ENCODE peak calls at places on chromosomes 11 and 22, in seven cellular contexts. One of them, this sample, is unnamed.
A peak's percentile ranks its signal among the peaks of the same experiment; 100 is the strongest.

GRCh38 chr22:49080631-49081030 is 747.0 kb downstream of the BRD1 start:
- DNase-seq in HepG2: no peak
- DNase-seq in SK-N-SH: no peak
- DNase-seq in H1: no peak
- DNase-seq in K562: no peak
- DNase-seq in GM12878: no peak
- DNase-seq in HCT116: no peak
- DNase-seq in this sample: no peak

GRCh38 chr11:77086521-77087472 is 15.8 kb upstream of the OMP start:
- DNase-seq in HepG2: peak; percentile 39
- DNase-seq in HCT116: no peak
- DNase-seq in GM12878: no peak
- DNase-seq in K562: no peak
- DNase-seq in SK-N-SH: no peak
- DNase-seq in H1: no peak
- DNase-seq in this sample: no peak

GRCh38 chr11:71544525-71545214 is 3.5 kb upstream of the KRTAP5-9 start:
- DNase-seq in K562: no peak
- DNase-seq in HepG2: peak; percentile 23
- DNase-seq in H1: no peak
- DNase-seq in HCT116: no peak
- DNase-seq in SK-N-SH: no peak
- DNase-seq in GM12878: no peak
- DNase-seq in this sample: no peak

GRCh38 chr11:20010106-20010860 is 150.0 kb downstream of the DBX1 start:
- DNase-seq in SK-N-SH: no peak
- DNase-seq in K562: no peak
- DNase-seq in GM12878: no peak
- DNase-seq in HCT116: no peak
- DNase-seq in H1: no peak
- DNase-seq in HepG2: no peak
- DNase-seq in this sample: no peak

GRCh38 chr22:40421941-40422340 is 51.5 kb downstream of the SGSM3 start:
- DNase-seq in K562: no peak
- DNase-seq in HepG2: no peak
- DNase-seq in GM12878: no peak
- DNase-seq in SK-N-SH: no peak
- DNase-seq in HCT116: no peak
- DNase-seq in H1: no peak
- DNase-seq in this sample: no peak

GRCh38 chr11:113505541-113506375 is 30.6 kb upstream of the DRD2 start:
- DNase-seq in GM12878: no peak
- DNase-seq in SK-N-SH: peak; percentile 33
- DNase-seq in H1: no peak
- DNase-seq in HepG2: peak; percentile 55
- DNase-seq in K562: no peak
- DNase-seq in HCT116: peak; percentile 22
- DNase-seq in this sample: peak; percentile 23

GRCh38 chr11:34790620-34791019 is 125.6 kb downstream of the APIP start:
- DNase-seq in SK-N-SH: no peak
- DNase-seq in K562: no peak
- DNase-seq in H1: no peak
- DNase-seq in HepG2: no peak
- DNase-seq in HCT116: no peak
- DNase-seq in GM12878: no peak
- DNase-seq in this sample: no peak

GRCh38 chr11:70503878-70504240 is 105.5 kb downstream of the CTTN start:
- DNase-seq in K562: no peak
- DNase-seq in GM12878: no peak
- DNase-seq in H1: no peak
- DNase-seq in HepG2: no peak
- DNase-seq in SK-N-SH: peak; percentile 63
- DNase-seq in HCT116: no peak
- DNase-seq in this sample: peak; percentile 59

GRCh38 chr11:28072321-28072720 is 35.6 kb downstream of the KIF18A start:
- DNase-seq in GM12878: no peak
- DNase-seq in HepG2: no peak
- DNase-seq in SK-N-SH: no peak
- DNase-seq in H1: no peak
- DNase-seq in K562: no peak
- DNase-seq in HCT116: no peak
- DNase-seq in this sample: no peak

GRCh38 chr11:43942651-43943356 is 367 bp downstream of the C11orf96 start:
- DNase-seq in SK-N-SH: peak; percentile 61
- DNase-seq in K562: peak; percentile 44
- DNase-seq in GM12878: no peak
- DNase-seq in HepG2: no peak
- DNase-seq in HCT116: no peak
- DNase-seq in H1: peak; percentile 71
- DNase-seq in this sample: peak; percentile 40

GRCh38 chr11:64118871-64119495 is 46.9 kb downstream of the MACROD1 start:
- DNase-seq in GM12878: no peak
- DNase-seq in HCT116: no peak
- DNase-seq in SK-N-SH: no peak
- DNase-seq in HepG2: no peak
- DNase-seq in K562: no peak
- DNase-seq in H1: no peak
- DNase-seq in this sample: no peak

GRCh38 chr11:70473186-70473872 is 75.0 kb downstream of the CTTN start:
- DNase-seq in HCT116: no peak
- DNase-seq in SK-N-SH: no peak
- DNase-seq in HepG2: no peak
- DNase-seq in K562: no peak
- DNase-seq in H1: no peak
- DNase-seq in GM12878: no peak
- DNase-seq in this sample: no peak

GRCh38 chr22:21591695-21592094 is 24.2 kb downstream of the UBE2L3 start:
- DNase-seq in HepG2: no peak
- DNase-seq in K562: no peak
- DNase-seq in SK-N-SH: no peak
- DNase-seq in HCT116: no peak
- DNase-seq in GM12878: no peak
- DNase-seq in H1: no peak
- DNase-seq in this sample: no peak

GRCh38 chr11:119759324-119759723 is 30.3 kb upstream of the NECTIN1 start:
- DNase-seq in K562: peak; percentile 72
- DNase-seq in HepG2: no peak
- DNase-seq in HCT116: peak; percentile 24
- DNase-seq in GM12878: no peak
- DNase-seq in SK-N-SH: no peak
- DNase-seq in H1: no peak
- DNase-seq in this sample: no peak

GRCh38 chr11:66745356-66746235 is 16.6 kb upstream of the SPTBN2 start:
- DNase-seq in K562: peak; percentile 45
- DNase-seq in HepG2: no peak
- DNase-seq in HCT116: no peak
- DNase-seq in SK-N-SH: no peak
- DNase-seq in GM12878: no peak
- DNase-seq in H1: peak; percentile 56
- DNase-seq in this sample: peak; percentile 90

GRCh38 chr11:14388352-14388751 is 29.4 kb upstream of the RRAS2 start:
- DNase-seq in GM12878: no peak
- DNase-seq in HepG2: no peak
- DNase-seq in K562: no peak
- DNase-seq in HCT116: no peak
- DNase-seq in H1: no peak
- DNase-seq in SK-N-SH: no peak
- DNase-seq in this sample: no peak

GRCh38 chr11:19715373-19715772 is 2.7 kb downstream of the NAV2 start:
- DNase-seq in HCT116: no peak
- DNase-seq in H1: no peak
- DNase-seq in HepG2: no peak
- DNase-seq in SK-N-SH: no peak
- DNase-seq in GM12878: no peak
- DNase-seq in K562: no peak
- DNase-seq in this sample: no peak

GRCh38 chr11:7596975-7597391 is 76.3 kb downstream of the CYB5R2 start:
- DNase-seq in HepG2: no peak
- DNase-seq in H1: no peak
- DNase-seq in GM12878: no peak
- DNase-seq in K562: no peak
- DNase-seq in HCT116: no peak
- DNase-seq in SK-N-SH: no peak
- DNase-seq in this sample: peak; percentile 62

GRCh38 chr11:123690490-123690889 is 36.1 kb upstream of the SCN3B start:
- DNase-seq in K562: no peak
- DNase-seq in H1: no peak
- DNase-seq in HCT116: no peak
- DNase-seq in SK-N-SH: no peak
- DNase-seq in GM12878: no peak
- DNase-seq in HepG2: no peak
- DNase-seq in this sample: no peak

GRCh38 chr22:34639911-34640310 is 426.0 kb upstream of the ISX start:
- DNase-seq in GM12878: no peak
- DNase-seq in HepG2: no peak
- DNase-seq in HCT116: no peak
- DNase-seq in K562: no peak
- DNase-seq in SK-N-SH: no peak
- DNase-seq in H1: no peak
- DNase-seq in this sample: no peak

GRCh38 chr11:68843052-68843561 is 1.4 kb upstream of the CPT1A start:
- DNase-seq in H1: no peak
- DNase-seq in HepG2: no peak
- DNase-seq in HCT116: no peak
- DNase-seq in K562: no peak
- DNase-seq in SK-N-SH: no peak
- DNase-seq in GM12878: no peak
- DNase-seq in this sample: no peak

GRCh38 chr22:47102081-47102480 is 339.6 kb downstream of the TBC1D22A start:
- DNase-seq in GM12878: no peak
- DNase-seq in HCT116: no peak
- DNase-seq in SK-N-SH: no peak
- DNase-seq in H1: no peak
- DNase-seq in K562: no peak
- DNase-seq in HepG2: no peak
- DNase-seq in this sample: peak; percentile 73

GRCh38 chr22:48894064-48894671 is 933.5 kb downstream of the BRD1 start:
- DNase-seq in H1: peak; percentile 61
- DNase-seq in GM12878: no peak
- DNase-seq in K562: peak; percentile 12
- DNase-seq in HepG2: no peak
- DNase-seq in HCT116: no peak
- DNase-seq in SK-N-SH: no peak
- DNase-seq in this sample: no peak

GRCh38 chr22:20241579-20242392 is 26.3 kb downstream of the RTN4R start:
- DNase-seq in H1: no peak
- DNase-seq in SK-N-SH: no peak
- DNase-seq in HepG2: no peak
- DNase-seq in K562: no peak
- DNase-seq in HCT116: no peak
- DNase-seq in GM12878: no peak
- DNase-seq in this sample: no peak
- TF ChIP-seq JUND in H1: no peak
- TF ChIP-seq JUND in SK-N-SH: no peak
- TF ChIP-seq JUND in HepG2: no peak
- TF ChIP-seq JUND in K562: no peak
- TF ChIP-seq JUND in HCT116: no peak
- TF ChIP-seq JUND in GM12878: no peak
- TF ChIP-seq JUND in this sample: no peak

GRCh38 chr11:61065955-61066638 is 36.2 kb upstream of the CD5 start:
- DNase-seq in SK-N-SH: no peak
- DNase-seq in K562: no peak
- DNase-seq in HCT116: no peak
- DNase-seq in GM12878: no peak
- DNase-seq in H1: no peak
- DNase-seq in HepG2: no peak
- DNase-seq in this sample: no peak
- TF ChIP-seq JUND in SK-N-SH: no peak
- TF ChIP-seq JUND in K562: no peak
- TF ChIP-seq JUND in HCT116: no peak
- TF ChIP-seq JUND in GM12878: no peak
- TF ChIP-seq JUND in H1: no peak
- TF ChIP-seq JUND in HepG2: no peak
- TF ChIP-seq JUND in this sample: no peak

DNA sequence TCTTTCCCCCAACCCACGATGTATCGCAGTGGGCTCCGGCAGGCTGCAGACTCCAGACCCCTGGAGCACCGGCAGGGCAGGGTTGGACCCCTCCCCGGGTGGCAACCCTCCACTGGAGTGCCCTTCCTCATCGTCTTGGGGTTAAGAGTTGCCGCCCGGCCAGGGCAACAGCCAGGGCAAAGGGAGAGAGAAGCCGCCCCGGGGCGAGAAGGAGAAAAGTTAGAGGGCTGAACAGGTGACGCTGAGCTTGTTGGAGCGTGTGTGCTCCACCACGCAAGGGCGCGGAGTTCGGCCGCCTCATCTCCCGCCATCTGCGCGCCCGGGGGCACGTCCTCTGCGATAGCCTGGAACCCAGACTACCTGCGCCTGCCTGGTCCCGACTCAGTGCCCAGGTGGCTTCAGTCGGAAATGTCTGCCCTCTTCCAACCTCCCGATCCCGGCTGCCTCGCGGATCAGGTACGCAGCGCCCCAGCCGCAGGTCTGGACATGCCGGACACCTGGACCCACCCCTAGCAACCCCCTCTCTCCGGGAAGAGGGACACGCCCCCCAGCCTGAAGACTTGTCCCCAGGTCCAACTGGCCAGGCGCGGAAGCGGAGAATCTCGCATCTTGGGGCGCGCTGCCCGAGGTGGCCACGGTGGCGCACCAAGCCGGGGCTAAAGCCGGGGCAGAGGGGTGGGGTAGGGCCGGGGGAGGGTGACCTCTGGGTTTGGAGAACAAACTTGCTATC is 1.1 kb downstream of the DSCAML1 start:
- DNase-seq in H1: peak; percentile 67
- DNase-seq in HCT116: no peak
- DNase-seq in K562: no peak
- DNase-seq in GM12878: no peak
- DNase-seq in SK-N-SH: peak; percentile 70
- DNase-seq in HepG2: no peak
- DNase-seq in this sample: peak; percentile 78
- TF ChIP-seq JUND in H1: no peak
- TF ChIP-seq JUND in HCT116: no peak
- TF ChIP-seq JUND in K562: no peak
- TF ChIP-seq JUND in GM12878: no peak
- TF ChIP-seq JUND in SK-N-SH: no peak
- TF ChIP-seq JUND in HepG2: no peak
- TF ChIP-seq JUND in this sample: no peak

GRCh38 chr11:129376658-129377341 is 1.2 kb downstream of the BARX2 start:
- DNase-seq in GM12878: no peak
- DNase-seq in HCT116: no peak
- DNase-seq in K562: no peak
- DNase-seq in HepG2: no peak
- DNase-seq in SK-N-SH: no peak
- DNase-seq in H1: no peak
- DNase-seq in this sample: no peak

GRCh38 chr11:129374993-129375721 is 491 bp upstream of the BARX2 start:
- DNase-seq in H1: peak; percentile 70
- DNase-seq in SK-N-SH: peak; percentile 49
- DNase-seq in HCT116: no peak
- DNase-seq in GM12878: no peak
- DNase-seq in K562: no peak
- DNase-seq in HepG2: no peak
- DNase-seq in this sample: peak; percentile 88

GRCh38 chr11:129374081-129374992 is 1.3 kb upstream of the BARX2 start:
- DNase-seq in K562: no peak
- DNase-seq in HepG2: no peak
- DNase-seq in HCT116: no peak
- DNase-seq in GM12878: no peak
- DNase-seq in H1: peak; percentile 61
- DNase-seq in SK-N-SH: peak; percentile 44
- DNase-seq in this sample: no peak

GRCh38 chr11:129377739-129378138 is 2.1 kb downstream of the BARX2 start:
- DNase-seq in H1: no peak
- DNase-seq in SK-N-SH: no peak
- DNase-seq in HCT116: no peak
- DNase-seq in HepG2: no peak
- DNase-seq in K562: no peak
- DNase-seq in GM12878: no peak
- DNase-seq in this sample: no peak

GRCh38 chr11:129375731-129376657 is at the start of gene BARX2:
- DNase-seq in HCT116: peak; percentile 26
- DNase-seq in HepG2: peak; percentile 33
- DNase-seq in GM12878: no peak
- DNase-seq in K562: no peak
- DNase-seq in SK-N-SH: peak; percentile 70
- DNase-seq in H1: peak; percentile 77
- DNase-seq in this sample: peak; percentile 94
- TF ChIP-seq JUND in HCT116: no peak
- TF ChIP-seq JUND in HepG2: no peak
- TF ChIP-seq JUND in GM12878: no peak
- TF ChIP-seq JUND in K562: no peak
- TF ChIP-seq JUND in SK-N-SH: no peak
- TF ChIP-seq JUND in H1: no peak
- TF ChIP-seq JUND in this sample: no peak

This sample was measured in T47D.